ENCODE peak calls at places on chromosome 3, in six cellular contexts. Q, E, X, K, T and F are unnamed samples.

GRCh38 chr3:50193746-50194127 is 2.3 kb downstream of the GNAT1 start:
- DNase-seq in T (no peak), X (no peak), Q (no peak), K (no peak), E (no peak), F (no peak)

GRCh38 chr3:171711461-171711860 is 98.8 kb downstream of the PLD1 start:
- DNase-seq in T (no peak), Q (no peak), K (no peak), X (no peak), E (no peak), F (no peak)

GRCh38 chr3:151347432-151347831 is 18.1 kb upstream of the P2RY13 start:
- DNase-seq in E (no peak), Q (no peak), X (no peak), T (no peak), K (no peak), F (no peak)

GRCh38 chr3:19173945-19174344 is 25.6 kb downstream of the KCNH8 start:
- DNase-seq in X (no peak), E (no peak), K (no peak), T (no peak), Q (no peak), F (no peak)

GRCh38 chr3:77281721-77282120 is 241.8 kb downstream of the ROBO2 start:
- DNase-seq in K (no peak), Q (no peak), X (no peak), T (no peak), E (no peak), F (no peak)

GRCh38 chr3:139124197-139124596 is 79.5 kb upstream of the PRR23C start:
- DNase-seq in E (no peak), T (no peak), K (no peak), X (no peak), Q (no peak), F (no peak)

GRCh38 chr3:23217872-23218554 is 14.9 kb downstream of the UBE2E2 start:
- DNase-seq in E (no peak), Q (no peak), X (no peak), K (no peak), T (no peak), F (no peak)

GRCh38 chr3:39941941-39942340 is 132.5 kb downstream of the MYRIP start:
- DNase-seq in T (no peak), E (no peak), Q (no peak), K (no peak), X (no peak), F (no peak)

GRCh38 chr3:117709108-117709507 is 999.5 kb downstream of the TUSC7 start:
- DNase-seq in E (no peak), Q (no peak), T (no peak), X (no peak), K (no peak), F (no peak)

GRCh38 chr3:108377384-108377783 is 81.0 kb downstream of the HHLA2 start:
- DNase-seq in X (no peak), E (no peak), K (no peak), Q (no peak), T (no peak), F (no peak)

GRCh38 chr3:134430174-134430573 is 55.6 kb downstream of the ANAPC13 start:
- DNase-seq in K (no peak), T (no peak), Q (no peak), X (no peak), E (no peak), F (no peak)

GRCh38 chr3:128383316-128384235 is 83.1 kb downstream of the DNAJB8 start:
- DNase-seq in X (no peak), E (no peak), Q (peak; percentile 28), T (peak; percentile 2), K (peak; percentile 20), F (no peak)

GRCh38 chr3:163891771-163892170 is 1186.5 kb downstream of the SI start:
- DNase-seq in T (no peak), X (no peak), E (no peak), Q (no peak), K (no peak), F (no peak)

GRCh38 chr3:183161552-183162345 is 785 bp downstream of the LAMP3 start:
- DNase-seq in K (no peak), E (peak; percentile 75), Q (no peak), T (no peak), X (peak; percentile 80), F (no peak)

GRCh38 chr3:62558549-62559112 is 185.3 kb upstream of the FEZF2 start:
- DNase-seq in T (no peak), X (no peak), Q (no peak), E (peak; percentile 33), K (no peak), F (no peak)

GRCh38 chr3:154193174-154193573 is 72.0 kb downstream of the ARHGEF26 start:
- DNase-seq in K (no peak), X (no peak), T (no peak), Q (no peak), E (no peak), F (no peak)